ENCODE peak calls at places on chromosomes 7 and 10, in seven cellular contexts. One of them, this sample, is unnamed. For H3K9me3 and H3K4me1, the result is how much of the 10 kb centered on the place peaks cover.

GRCh38 chr10:89352039-89352597 is 24.3 kb downstream of the IFIT3 start:
- DNase-seq in IMR-90: peak
- DNase-seq in H9: no peak
- DNase-seq in PC-3: peak
- DNase-seq in upper lobe of left lung: peak
- DNase-seq in CD8-positive, alpha-beta T cell: no peak
- DNase-seq in iPS DF 6.9: no peak
- DNase-seq in this sample: no peak

GRCh38 chr7:84949067-84949466 is 237.8 kb downstream of the SEMA3D start:
- DNase-seq in upper lobe of left lung: no peak
- DNase-seq in H9: no peak
- DNase-seq in iPS DF 6.9: no peak
- DNase-seq in CD8-positive, alpha-beta T cell: no peak
- DNase-seq in IMR-90: peak
- DNase-seq in PC-3: no peak
- DNase-seq in this sample: no peak

GRCh38 chr10:7424315-7424714 is 13.5 kb upstream of the SFMBT2 start:
- DNase-seq in upper lobe of left lung: no peak
- DNase-seq in H9: peak
- DNase-seq in PC-3: no peak
- DNase-seq in iPS DF 6.9: no peak
- DNase-seq in CD8-positive, alpha-beta T cell: peak
- DNase-seq in IMR-90: no peak
- DNase-seq in this sample: no peak

GRCh38 chr7:23072043-23072442 is 33.5 kb upstream of the KLHL7 start:
- DNase-seq in IMR-90: peak
- DNase-seq in CD8-positive, alpha-beta T cell: no peak
- DNase-seq in H9: no peak
- DNase-seq in PC-3: peak
- DNase-seq in iPS DF 6.9: no peak
- DNase-seq in upper lobe of left lung: no peak
- DNase-seq in this sample: no peak

GRCh38 chr7:88217675-88218427 is 2.0 kb downstream of the SRI start:
- DNase-seq in IMR-90: no peak
- DNase-seq in CD8-positive, alpha-beta T cell: no peak
- DNase-seq in iPS DF 6.9: no peak
- DNase-seq in upper lobe of left lung: no peak
- DNase-seq in PC-3: no peak
- DNase-seq in H9: no peak
- DNase-seq in this sample: no peak

GRCh38 chr7:150976529-150977381 is 1.4 kb downstream of the KCNH2 start:
- DNase-seq in IMR-90: no peak
- DNase-seq in upper lobe of left lung: no peak
- DNase-seq in iPS DF 6.9: no peak
- DNase-seq in H9: peak
- DNase-seq in PC-3: no peak
- DNase-seq in CD8-positive, alpha-beta T cell: no peak
- DNase-seq in this sample: no peak

GRCh38 chr10:85544956-85545355 is 821.6 kb downstream of the GRID1 start:
- DNase-seq in iPS DF 6.9: no peak
- DNase-seq in CD8-positive, alpha-beta T cell: no peak
- DNase-seq in IMR-90: no peak
- DNase-seq in PC-3: no peak
- DNase-seq in H9: no peak
- DNase-seq in upper lobe of left lung: no peak
- DNase-seq in this sample: no peak

GRCh38 chr7:24718431-24718831 is 38.8 kb downstream of the GSDME start:
- DNase-seq in PC-3: no peak
- DNase-seq in IMR-90: no peak
- DNase-seq in iPS DF 6.9: no peak
- DNase-seq in upper lobe of left lung: no peak
- DNase-seq in CD8-positive, alpha-beta T cell: peak
- DNase-seq in H9: no peak
- DNase-seq in this sample: no peak

GRCh38 chr10:14010083-14010551 is 320.6 kb downstream of the FRMD4A start:
- DNase-seq in PC-3: no peak
- DNase-seq in IMR-90: peak
- DNase-seq in H9: no peak
- DNase-seq in upper lobe of left lung: no peak
- DNase-seq in CD8-positive, alpha-beta T cell: no peak
- DNase-seq in iPS DF 6.9: no peak
- DNase-seq in this sample: no peak

GRCh38 chr7:129702316-129702715 is 90.8 kb downstream of the NRF1 start:
- DNase-seq in IMR-90: peak
- DNase-seq in upper lobe of left lung: no peak
- DNase-seq in H9: no peak
- DNase-seq in CD8-positive, alpha-beta T cell: no peak
- DNase-seq in PC-3: no peak
- DNase-seq in iPS DF 6.9: no peak
- DNase-seq in this sample: no peak

GRCh38 chr10:93652857-93653256 is 40.5 kb downstream of the PDE6C start:
- DNase-seq in IMR-90: peak
- DNase-seq in iPS DF 6.9: no peak
- DNase-seq in upper lobe of left lung: no peak
- DNase-seq in CD8-positive, alpha-beta T cell: no peak
- DNase-seq in PC-3: peak
- DNase-seq in H9: no peak
- DNase-seq in this sample: no peak

GRCh38 chr7:151992375-151992774 is 33.1 kb upstream of the GALNT11 start:
- DNase-seq in PC-3: peak
- DNase-seq in CD8-positive, alpha-beta T cell: peak
- DNase-seq in IMR-90: no peak
- DNase-seq in upper lobe of left lung: peak
- DNase-seq in iPS DF 6.9: peak
- DNase-seq in H9: peak
- DNase-seq in this sample: no peak

GRCh38 chr7:127938588-127938987 is 92.6 kb downstream of the LRRC4 start:
- DNase-seq in upper lobe of left lung: no peak
- DNase-seq in PC-3: peak
- DNase-seq in iPS DF 6.9: no peak
- DNase-seq in IMR-90: peak
- DNase-seq in CD8-positive, alpha-beta T cell: no peak
- DNase-seq in H9: no peak
- DNase-seq in this sample: no peak

GRCh38 chr7:17598305-17598704 is 299.9 kb downstream of the AHR start:
- DNase-seq in CD8-positive, alpha-beta T cell: no peak
- DNase-seq in iPS DF 6.9: no peak
- DNase-seq in IMR-90: no peak
- DNase-seq in PC-3: peak
- DNase-seq in upper lobe of left lung: no peak
- DNase-seq in H9: no peak
- DNase-seq in this sample: no peak

GRCh38 chr7:122584852-122585251 is 114.1 kb downstream of the RNF133 start:
- DNase-seq in CD8-positive, alpha-beta T cell: no peak
- DNase-seq in PC-3: no peak
- DNase-seq in IMR-90: no peak
- DNase-seq in iPS DF 6.9: no peak
- DNase-seq in upper lobe of left lung: no peak
- DNase-seq in H9: no peak
- DNase-seq in this sample: no peak

GRCh38 chr7:121510302-121510701 is 114.2 kb upstream of the FAM3C start:
- DNase-seq in iPS DF 6.9: no peak
- DNase-seq in upper lobe of left lung: no peak
- DNase-seq in IMR-90: no peak
- DNase-seq in H9: peak
- DNase-seq in CD8-positive, alpha-beta T cell: peak
- DNase-seq in PC-3: no peak
- DNase-seq in this sample: no peak
- H3K9me3 ChIP-seq in iPS DF 6.9: under half
- H3K9me3 ChIP-seq in upper lobe of left lung: under half
- H3K9me3 ChIP-seq in IMR-90: under half
- H3K9me3 ChIP-seq in H9: under half
- H3K9me3 ChIP-seq in CD8-positive, alpha-beta T cell: under half
- H3K9me3 ChIP-seq in PC-3: under half
- H3K9me3 ChIP-seq in this sample: under half

DNA sequence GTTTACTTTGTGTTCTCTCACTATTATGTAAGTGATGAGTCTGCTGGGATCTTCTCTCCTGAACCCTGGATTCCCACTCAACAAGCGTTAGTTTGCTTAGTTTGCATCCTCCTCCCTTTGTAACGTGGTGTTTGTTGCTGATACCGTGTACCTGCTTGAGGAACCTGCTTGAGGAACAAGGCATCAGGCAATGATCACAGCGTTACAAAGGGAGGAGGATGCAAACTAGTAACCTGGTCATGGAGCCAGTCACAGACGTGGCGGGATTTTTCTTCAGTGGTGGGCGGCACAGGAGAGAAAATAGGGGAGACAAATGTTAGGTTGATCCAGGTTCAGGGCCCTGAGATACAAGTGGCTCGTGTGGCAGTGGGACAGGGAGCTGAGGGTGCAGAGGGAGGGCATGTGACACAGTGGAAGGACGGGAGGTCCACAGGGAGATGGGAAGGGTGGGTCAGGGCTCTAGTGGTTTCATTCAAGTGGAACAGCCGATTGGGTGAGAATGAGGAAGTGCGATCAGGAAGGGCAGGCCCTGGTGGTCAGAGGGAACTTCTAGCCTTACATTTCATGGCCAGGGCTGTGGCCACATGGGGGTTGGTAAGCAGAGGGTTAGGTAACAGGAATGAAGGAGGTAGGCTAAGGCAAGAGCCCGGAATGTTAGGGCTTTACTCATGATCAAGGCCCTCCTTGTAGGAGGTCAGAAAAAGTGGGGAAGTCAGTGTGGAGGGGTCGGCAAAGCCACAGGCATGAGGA is 38.0 kb downstream of the SNX10 start:
- DNase-seq in upper lobe of left lung: peak
- DNase-seq in PC-3: no peak
- DNase-seq in IMR-90: no peak
- DNase-seq in iPS DF 6.9: no peak
- DNase-seq in CD8-positive, alpha-beta T cell: no peak
- DNase-seq in H9: no peak
- DNase-seq in this sample: no peak
- H3K4me1 ChIP-seq in upper lobe of left lung: under half
- H3K4me1 ChIP-seq in PC-3: under half
- H3K4me1 ChIP-seq in IMR-90: under half
- H3K4me1 ChIP-seq in iPS DF 6.9: under half
- H3K4me1 ChIP-seq in CD8-positive, alpha-beta T cell: under half
- H3K4me1 ChIP-seq in H9: under half
- H3K4me1 ChIP-seq in this sample: under half

GRCh38 chr7:157586426-157586955 is 249.7 kb downstream of the DNAJB6 start:
- DNase-seq in upper lobe of left lung: no peak
- DNase-seq in PC-3: no peak
- DNase-seq in H9: no peak
- DNase-seq in CD8-positive, alpha-beta T cell: no peak
- DNase-seq in iPS DF 6.9: no peak
- DNase-seq in IMR-90: no peak
- DNase-seq in this sample: no peak

GRCh38 chr7:157587051-157587450 is 250.2 kb downstream of the DNAJB6 start:
- DNase-seq in PC-3: no peak
- DNase-seq in iPS DF 6.9: no peak
- DNase-seq in CD8-positive, alpha-beta T cell: no peak
- DNase-seq in upper lobe of left lung: no peak
- DNase-seq in IMR-90: no peak
- DNase-seq in H9: no peak
- DNase-seq in this sample: no peak

GRCh38 chr7:157584420-157584819 is 247.6 kb downstream of the DNAJB6 start:
- DNase-seq in iPS DF 6.9: no peak
- DNase-seq in CD8-positive, alpha-beta T cell: no peak
- DNase-seq in IMR-90: no peak
- DNase-seq in upper lobe of left lung: no peak
- DNase-seq in PC-3: no peak
- DNase-seq in H9: no peak
- DNase-seq in this sample: no peak

GRCh38 chr7:157587487-157588270 is 250.9 kb downstream of the DNAJB6 start:
- DNase-seq in H9: no peak
- DNase-seq in upper lobe of left lung: no peak
- DNase-seq in IMR-90: no peak
- DNase-seq in CD8-positive, alpha-beta T cell: no peak
- DNase-seq in iPS DF 6.9: no peak
- DNase-seq in PC-3: no peak
- DNase-seq in this sample: no peak

DNA sequence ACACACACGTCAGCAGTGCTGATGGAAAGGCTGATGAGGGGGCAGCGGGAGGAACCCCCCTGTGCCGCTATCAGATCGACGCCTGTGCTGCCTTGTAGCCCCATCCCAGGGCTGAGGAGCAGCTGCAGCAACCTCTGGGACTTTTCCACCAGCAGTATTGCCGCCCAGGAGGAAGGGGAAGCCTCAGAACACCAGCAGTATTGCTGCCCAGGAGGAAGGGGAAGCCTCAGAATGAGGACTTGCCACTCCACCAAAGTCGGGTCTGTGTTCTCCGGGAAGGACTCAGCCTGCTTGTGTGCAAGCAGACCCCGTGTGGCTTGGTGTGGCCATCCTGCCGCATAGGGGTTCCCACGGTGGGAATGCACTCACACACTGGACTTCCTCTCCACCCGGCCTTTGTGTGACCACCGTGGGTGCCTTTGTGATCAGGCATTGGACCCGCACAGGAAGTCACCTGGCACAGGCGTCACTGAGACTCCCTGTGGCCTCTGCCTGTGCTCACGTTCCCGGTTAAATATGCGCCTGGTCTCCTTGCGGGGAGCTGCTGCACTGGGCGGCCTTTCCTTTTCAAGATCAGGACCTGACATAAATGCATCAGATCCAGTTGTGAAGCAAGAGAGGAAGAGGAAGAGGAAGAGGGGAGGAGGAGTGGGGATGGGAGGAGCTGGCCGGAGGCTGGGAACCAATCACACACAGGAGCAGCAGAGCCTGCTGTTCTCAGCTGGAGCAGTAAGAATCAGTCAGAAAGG is 248.5 kb downstream of the DNAJB6 start:
- DNase-seq in iPS DF 6.9: no peak
- DNase-seq in upper lobe of left lung: no peak
- DNase-seq in IMR-90: no peak
- DNase-seq in PC-3: no peak
- DNase-seq in H9: no peak
- DNase-seq in CD8-positive, alpha-beta T cell: no peak
- DNase-seq in this sample: no peak
- H3K9me3 ChIP-seq in iPS DF 6.9: under half
- H3K9me3 ChIP-seq in upper lobe of left lung: under half
- H3K9me3 ChIP-seq in IMR-90: half or more
- H3K9me3 ChIP-seq in PC-3: under half
- H3K9me3 ChIP-seq in H9: under half
- H3K9me3 ChIP-seq in CD8-positive, alpha-beta T cell: under half
- H3K9me3 ChIP-seq in this sample: under half

DNA sequence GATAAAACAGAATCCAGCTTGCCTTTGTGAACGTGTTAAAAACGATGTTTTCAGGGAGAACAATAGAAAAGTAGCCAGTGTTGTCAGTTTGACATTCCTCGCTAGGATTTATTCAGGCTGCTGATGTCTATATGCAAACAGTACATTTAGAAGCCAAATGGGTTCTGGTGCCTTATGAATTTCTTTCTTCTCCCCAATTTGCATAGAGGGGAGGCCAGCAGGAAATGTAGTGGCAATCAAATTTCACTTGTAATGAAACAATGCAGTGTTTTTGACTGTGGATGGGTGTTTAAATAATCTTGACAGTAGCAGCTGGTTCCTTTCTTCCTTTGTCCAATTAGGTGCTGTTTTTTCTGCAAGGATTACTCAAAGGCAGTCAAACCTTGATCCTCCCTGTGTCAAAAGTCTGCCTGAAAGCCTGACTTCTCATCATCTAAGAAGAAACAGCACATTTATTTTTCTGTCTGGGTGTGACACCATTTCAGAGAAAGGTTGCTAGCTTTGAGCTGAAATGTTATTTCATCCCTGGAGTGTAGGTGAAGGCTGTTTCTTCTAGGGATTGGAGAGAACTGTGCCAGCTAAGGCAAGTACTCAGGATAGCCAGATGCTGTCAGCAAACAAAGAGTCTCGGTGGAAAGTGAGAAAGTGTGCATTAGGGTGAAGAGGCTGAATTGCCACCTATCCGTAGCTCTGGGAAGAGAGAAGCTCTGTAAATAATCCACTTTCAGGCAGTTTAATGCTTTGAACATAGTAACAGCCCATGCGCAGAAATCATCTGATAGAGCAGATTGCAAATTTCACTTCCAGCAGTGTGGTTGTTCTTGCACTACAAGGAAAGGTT is 36.6 kb upstream of the ZNRF2 start:
- DNase-seq in CD8-positive, alpha-beta T cell: no peak
- DNase-seq in upper lobe of left lung: no peak
- DNase-seq in H9: no peak
- DNase-seq in iPS DF 6.9: no peak
- DNase-seq in IMR-90: no peak
- DNase-seq in PC-3: no peak
- DNase-seq in this sample: no peak
- H3K4me1 ChIP-seq in CD8-positive, alpha-beta T cell: under half
- H3K4me1 ChIP-seq in upper lobe of left lung: under half
- H3K4me1 ChIP-seq in H9: under half
- H3K4me1 ChIP-seq in iPS DF 6.9: under half
- H3K4me1 ChIP-seq in IMR-90: under half
- H3K4me1 ChIP-seq in PC-3: under half
- H3K4me1 ChIP-seq in this sample: under half